ENCODE peak calls at places on chromosomes 5 and 9, in four cellular contexts. C is neural progenitor cell, R is BJ, W is hepatocyte. N is an unnamed sample. For H3K36me3 and H3K27me3, the result is how much of the 10 kb centered on the place peaks cover.

GRCh38 chr5:92969781-92970237 is 611.2 kb downstream of the NR2F1-AS1 start:
- DNase-seq in C (no peak), R (no peak), W (no peak), N (no peak)

GRCh38 chr5:27682600-27682999 is 644.2 kb upstream of the CDH9 start:
- DNase-seq in W (peak), C (peak), R (no peak), N (no peak)

GRCh38 chr5:171226096-171226495 is 83.0 kb upstream of the TLX3 start:
- DNase-seq in C (no peak), R (no peak), W (no peak), N (no peak)

GRCh38 chr5:173829826-173830225 is 58.3 kb upstream of the CPEB4 start:
- DNase-seq in C (no peak), R (no peak), W (peak), N (peak)

GRCh38 chr5:168669668-168670378 is 90.7 kb upstream of the PANK3 start:
- DNase-seq in R (no peak), W (no peak), C (no peak), N (no peak)

GRCh38 chr5:39400711-39401385 is 23.9 kb downstream of the DAB2 start:
- DNase-seq in R (peak), C (no peak), W (peak), N (no peak)

GRCh38 chr5:76926329-76927105 is 26.3 kb upstream of the CRHBP start:
- DNase-seq in R (no peak), W (no peak), C (peak), N (no peak)

GRCh38 chr5:176737746-176738699 is 72.3 kb upstream of the UNC5A start:
- DNase-seq in W (no peak), R (no peak), C (no peak), N (no peak)

GRCh38 chr5:45355189-45355992 is 340.8 kb downstream of the HCN1 start:
- DNase-seq in C (no peak), R (no peak), W (no peak), N (no peak)

GRCh38 chr5:111953351-111954127 is 196.5 kb upstream of the NREP start:
- DNase-seq in W (no peak), R (peak), C (no peak), N (no peak)

GRCh38 chr5:55485073-55485472 is 49.7 kb downstream of the PLPP1 start:
- DNase-seq in R (no peak), W (no peak), C (no peak), N (no peak)

GRCh38 chr9:137224850-137225694 is at the start of gene CYSRT1:
- DNase-seq in C (no peak), W (no peak), R (no peak), N (no peak)

GRCh38 chr9:107193251-107193650 is 89.8 kb upstream of the RAD23B start:
- DNase-seq in W (no peak), R (no peak), C (no peak), N (no peak)

GRCh38 chr9:126885089-126885753 is 24.8 kb downstream of the ZBTB34 start:
- DNase-seq in W (peak), C (no peak), R (no peak), N (no peak)

GRCh38 chr5:79508354-79508753 is 5.6 kb downstream of the HOMER1 start:
- DNase-seq in R (no peak), W (no peak), C (peak), N (no peak)

GRCh38 chr5:1390861-1391600 is 46.1 kb upstream of the CLPTM1L start:
- DNase-seq in W (no peak), C (no peak), R (no peak), N (no peak)

GRCh38 chr5:1388383-1388967 is 43.6 kb upstream of the CLPTM1L start:
- DNase-seq in W (no peak), C (no peak), R (no peak), N (no peak)

GRCh38 chr5:1391691-1392090 is 46.8 kb upstream of the CLPTM1L start:
- DNase-seq in R (no peak), C (no peak), W (no peak), N (no peak)

GRCh38 chr5:1392261-1392660 is 47.4 kb upstream of the CLPTM1L start:
- DNase-seq in R (no peak), C (no peak), W (no peak), N (no peak)

DNA sequence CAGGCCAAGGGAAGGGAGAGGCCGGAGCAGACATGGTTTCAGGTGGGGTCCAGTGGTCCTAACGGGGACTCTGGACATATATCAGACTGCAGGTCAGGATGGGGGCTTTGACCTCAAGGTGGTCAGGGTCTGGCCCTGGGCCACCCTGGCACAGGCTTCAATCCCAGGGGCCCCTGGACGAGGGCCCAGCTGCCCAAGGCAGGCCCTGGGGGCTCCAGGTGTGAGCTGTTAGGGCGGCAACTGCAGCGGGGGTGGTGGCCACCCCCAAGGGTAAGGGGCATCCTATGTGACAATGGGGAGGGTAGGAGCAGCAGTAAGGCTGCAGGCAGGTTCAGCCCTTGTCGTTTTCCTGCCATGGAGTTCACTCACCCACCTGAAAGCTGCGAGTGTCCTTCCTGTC is 45.4 kb upstream of the CLPTM1L start:
- DNase-seq in R (no peak), W (no peak), C (no peak), N (no peak)
- H3K36me3 ChIP-seq in R (under half), W (under half), C (under half), N (under half)

DNA sequence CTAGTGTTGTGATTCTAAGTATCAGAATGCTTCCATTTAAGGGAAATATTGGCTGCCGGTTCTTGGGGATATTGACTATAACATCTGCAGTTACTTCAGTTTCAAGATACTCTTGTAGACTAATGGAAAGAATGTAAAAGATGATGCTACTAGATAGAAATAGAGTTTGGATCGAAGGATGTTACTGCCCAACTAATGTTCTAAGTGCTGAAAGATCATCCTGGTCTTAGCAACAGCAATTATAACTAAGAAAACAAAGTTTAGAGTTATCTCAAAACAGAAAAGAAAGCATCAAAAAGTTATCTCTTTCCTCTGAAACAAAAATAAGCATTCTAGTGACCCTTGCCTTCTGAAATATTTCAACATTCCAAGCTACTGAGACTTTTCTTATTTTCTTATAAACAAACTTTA is 49.9 kb downstream of the ITGA1 start:
- DNase-seq in R (no peak), C (no peak), W (no peak), N (no peak)
- H3K4me3 ChIP-seq in R (no peak), C (no peak), W (no peak), N (no peak)

DNA sequence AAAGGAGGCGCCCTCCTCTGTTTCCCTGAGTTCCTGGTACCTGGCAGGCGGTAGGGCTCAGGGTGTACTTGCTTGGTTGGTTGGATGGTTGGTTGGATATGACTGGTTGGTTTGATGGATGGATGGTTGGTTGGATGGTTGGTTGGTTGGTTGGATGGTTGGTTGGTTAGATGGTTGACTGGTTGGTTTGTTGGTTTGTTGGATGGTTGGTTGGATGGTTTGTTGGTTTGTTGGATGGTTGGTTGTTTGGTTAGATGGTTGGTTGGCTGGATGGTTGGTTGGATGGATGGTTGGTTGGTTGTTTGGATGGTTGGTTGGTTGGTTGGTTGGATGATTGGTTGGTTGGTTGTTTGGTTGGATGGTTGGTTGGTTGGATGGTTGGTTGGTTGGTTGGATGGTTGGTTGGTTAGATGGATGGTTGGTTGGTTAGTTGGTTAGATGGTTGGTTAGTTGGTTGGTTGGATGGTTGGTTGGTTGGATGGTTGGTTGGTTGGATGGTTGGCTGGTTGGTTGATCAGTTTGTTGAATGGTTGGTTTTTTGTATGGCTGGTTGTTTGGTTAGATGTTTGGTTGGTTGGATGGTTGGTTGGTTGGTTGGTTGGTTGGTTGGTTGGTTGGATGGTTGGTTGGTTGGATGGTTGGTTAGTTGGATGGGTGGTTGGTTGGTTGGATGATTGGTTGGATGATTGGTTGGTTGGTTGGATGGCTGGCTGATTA is 6.5 kb upstream of the TMEM250 start:
- DNase-seq in R (no peak), C (no peak), W (no peak), N (no peak)
- H3K27me3 ChIP-seq in R (under half), C (under half), W (under half), N (under half)

GRCh38 chr5:159156426-159156835 is 52.9 kb downstream of the RNF145 start:
- DNase-seq in W (no peak), C (no peak), R (no peak), N (no peak)

GRCh38 chr5:159156839-159157238 is 52.5 kb downstream of the RNF145 start:
- DNase-seq in C (peak), W (peak), R (no peak), N (peak)

GRCh38 chr5:159157552-159157951 is 51.8 kb downstream of the RNF145 start:
- DNase-seq in R (no peak), W (no peak), C (no peak), N (no peak)

GRCh38 chr5:159161361-159162214 is 47.8 kb downstream of the RNF145 start:
- DNase-seq in W (no peak), R (no peak), C (no peak), N (no peak)

GRCh38 chr5:159155960-159156359 is 53.4 kb downstream of the RNF145 start:
- DNase-seq in W (no peak), C (no peak), R (no peak), N (no peak)
- H3K36me3 ChIP-seq in W (under half), C (under half), R (under half), N (under half)

N was measured in kidney epithelial cell.